ENCODE peak calls at places on chromosomes 12 and 14, in six cellular contexts. U, A, Y, P, W and K are unnamed samples.

GRCh38 chr14:22824711-22825359 is 4.9 kb upstream of the MRPL52 start:
- DNase-seq in P (no peak), W (peak), A (no peak), U (peak), Y (peak), K (peak)

GRCh38 chr14:102255401-102256190 is 49.4 kb downstream of the MOK start:
- DNase-seq in U (peak), P (no peak), Y (no peak), W (no peak), A (no peak), K (peak)

GRCh38 chr12:78888583-78888982 is 24.0 kb downstream of the SYT1 start:
- DNase-seq in A (no peak), Y (no peak), P (no peak), W (peak), U (peak), K (peak)

GRCh38 chr14:30191639-30192279 is 264.1 kb upstream of the PRKD1 start:
- DNase-seq in A (no peak), W (no peak), U (no peak), P (no peak), Y (no peak), K (no peak)

GRCh38 chr12:43655586-43655985 is 103.0 kb downstream of the PUS7L start:
- DNase-seq in W (peak), A (no peak), Y (no peak), U (peak), P (no peak), K (peak)

GRCh38 chr14:96167224-96168148 is 37.2 kb upstream of the BDKRB2 start:
- DNase-seq in Y (no peak), P (no peak), W (no peak), U (peak), A (no peak), K (peak)

GRCh38 chr14:104290058-104290667 is 151.8 kb downstream of the KIF26A start:
- DNase-seq in Y (no peak), P (no peak), A (peak), W (no peak), U (no peak), K (no peak)

GRCh38 chr12:128797119-128798118 is 26.3 kb downstream of the SLC15A4 start:
- DNase-seq in A (peak), Y (no peak), U (peak), W (no peak), P (no peak), K (no peak)

GRCh38 chr12:64946132-64946829 is 121.8 kb downstream of the TBC1D30 start:
- DNase-seq in U (no peak), A (no peak), P (peak), W (no peak), Y (peak), K (no peak)

GRCh38 chr14:29462271-29462670 is 465.4 kb downstream of the PRKD1 start:
- DNase-seq in P (peak), A (no peak), W (no peak), U (peak), Y (no peak), K (no peak)

GRCh38 chr14:96748371-96748770 is 48.8 kb upstream of the VRK1 start:
- DNase-seq in U (no peak), Y (peak), A (no peak), W (no peak), P (peak), K (peak)